ENCODE peak calls at places on chromosomes 4 and X, in seven cellular contexts. B is ACHN; V is central memory CD4-positive, alpha-beta T cell; S is right cardiac atrium; J is M059J; F is foreskin fibroblast; W is NCI-H2081. Y is an unnamed sample.

GRCh38 chrX:24902808-24903207 is 113.0 kb downstream of the ARX start:
- DNase-seq in B (no peak), V (no peak), S (no peak), J (peak; percentile 15), F (peak; percentile 49), W (no peak), Y (peak; percentile 48)

GRCh38 chr4:100582146-100582545 is 64.3 kb upstream of the EMCN start:
- DNase-seq in B (no peak), V (no peak), S (no peak), J (no peak), F (no peak), W (no peak), Y (no peak)

GRCh38 chrX:118520206-118520857 is 24.7 kb downstream of the DOCK11 start:
- DNase-seq in B (no peak), V (no peak), S (no peak), J (peak; percentile 44), F (peak; percentile 74), W (no peak), Y (peak; percentile 81)

GRCh38 chrX:139828830-139829229 is 104.0 kb downstream of the ATP11C start:
- DNase-seq in B (no peak), V (no peak), S (no peak), J (no peak), F (no peak), W (no peak), Y (no peak)

GRCh38 chrX:9610774-9611392 is 146.0 kb downstream of the TBL1X start:
- DNase-seq in B (no peak), V (no peak), S (no peak), J (peak; percentile 44), F (no peak), W (peak; percentile 58), Y (peak; percentile 34)

GRCh38 chrX:151510203-151510602 is 53.3 kb upstream of the PASD1 start:
- DNase-seq in B (no peak), V (no peak), S (no peak), J (no peak), F (no peak), W (no peak), Y (no peak)

GRCh38 chr4:7045961-7046921 is 3.1 kb downstream of the TADA2B start:
- DNase-seq in B (peak; percentile 88), V (no peak), S (no peak), J (no peak), F (no peak), W (no peak), Y (no peak)

GRCh38 chrX:147875866-147876596 is 35.7 kb upstream of the FMR1 start:
- DNase-seq in B (peak; percentile 1), V (no peak), S (no peak), J (peak; percentile 77), F (no peak), W (no peak), Y (no peak)

GRCh38 chr4:142840516-142841123 is 5.5 kb downstream of the INPP4B start:
- DNase-seq in B (peak; percentile 41), V (peak; percentile 25), S (no peak), J (peak; percentile 41), F (peak; percentile 32), W (peak; percentile 12), Y (peak; percentile 53)

GRCh38 chr4:115145393-115146160 is 32.2 kb upstream of the NDST4 start:
- DNase-seq in B (no peak), V (no peak), S (no peak), J (no peak), F (no peak), W (peak; percentile 95), Y (no peak)

GRCh38 chr4:167000141-167000852 is 234.0 kb downstream of the SPOCK3 start:
- DNase-seq in B (no peak), V (no peak), S (no peak), J (peak; percentile 49), F (no peak), W (no peak), Y (no peak)

GRCh38 chrX:108139303-108139702 is 47.7 kb downstream of the ATG4A start:
- DNase-seq in B (no peak), V (no peak), S (no peak), J (no peak), F (no peak), W (peak; percentile 15), Y (peak; percentile 8)

GRCh38 chrX:154368630-154369452 is 5.6 kb downstream of the FLNA start:
- DNase-seq in B (peak; percentile 70), V (peak; percentile 96), S (peak; percentile 84), J (peak; percentile 98), F (peak; percentile 96), W (peak; percentile 35), Y (peak; percentile 91)

GRCh38 chr4:182391111-182391684 is 148.0 kb downstream of the TENM3 start:
- DNase-seq in B (no peak), V (no peak), S (no peak), J (no peak), F (no peak), W (no peak), Y (no peak)

GRCh38 chr4:26226978-26227377 is 93.8 kb upstream of the RBPJ start:
- DNase-seq in B (no peak), V (no peak), S (no peak), J (no peak), F (no peak), W (no peak), Y (no peak)

GRCh38 chrX:139286342-139286741 is 244.2 kb upstream of the F9 start:
- DNase-seq in B (no peak), V (no peak), S (no peak), J (peak; percentile 4), F (no peak), W (no peak), Y (no peak)

GRCh38 chrX:11949291-11949690 is 189.0 kb upstream of the FRMPD4 start:
- DNase-seq in B (no peak), V (no peak), S (no peak), J (no peak), F (no peak), W (no peak), Y (no peak)

GRCh38 chr4:185576918-185577591 is 41.7 kb upstream of the PDLIM3 start:
- DNase-seq in B (no peak), V (no peak), S (no peak), J (no peak), F (no peak), W (no peak), Y (no peak)

GRCh38 chr4:20878806-20879205 is 178.5 kb downstream of the PACRGL start:
- DNase-seq in B (no peak), V (no peak), S (no peak), J (no peak), F (no peak), W (no peak), Y (no peak)

GRCh38 chrX:4239650-4240540 is 526.4 kb upstream of the PRKX start:
- DNase-seq in B (no peak), V (no peak), S (no peak), J (peak; percentile 0), F (no peak), W (no peak), Y (no peak)

GRCh38 chr4:11912886-11913285 is 484.2 kb upstream of the HS3ST1 start:
- DNase-seq in B (no peak), V (no peak), S (no peak), J (peak; percentile 3), F (no peak), W (no peak), Y (no peak)

GRCh38 chrX:41984628-41985027 is 61.3 kb upstream of the CASK start:
- DNase-seq in B (no peak), V (no peak), S (no peak), J (peak; percentile 68), F (peak; percentile 3), W (no peak), Y (peak; percentile 21)

GRCh38 chr4:108256538-108256937 is 87.8 kb upstream of the LEF1 start:
- DNase-seq in B (no peak), V (no peak), S (no peak), J (no peak), F (no peak), W (no peak), Y (no peak)

GRCh38 chrX:84248226-84248625 is 60.2 kb upstream of the RPS6KA6 start:
- DNase-seq in B (peak; percentile 11), V (no peak), S (no peak), J (peak; percentile 3), F (peak; percentile 15), W (no peak), Y (peak; percentile 76)

GRCh38 chrX:25175171-25175570 is 159.4 kb upstream of the ARX start:
- DNase-seq in B (no peak), V (no peak), S (no peak), J (no peak), F (no peak), W (no peak), Y (no peak)

GRCh38 chr4:4663028-4663427 is 121.2 kb upstream of the STX18 start:
- DNase-seq in B (no peak), V (no peak), S (no peak), J (peak; percentile 77), F (no peak), W (no peak), Y (peak; percentile 85)

GRCh38 chr4:153758688-153759406 is 977 bp downstream of the RNF175 start:
- DNase-seq in B (no peak), V (no peak), S (no peak), J (no peak), F (no peak), W (no peak), Y (no peak)